ENCODE peak calls at places on chromosome 3, in four cellular contexts. R, Y, G and C are unnamed samples.

GRCh38 chr3:53103566-53104296 is 26.5 kb downstream of the RFT1 start:
- DNase-seq in R (no peak), Y (no peak), G (peak; percentile 38), C (no peak)

GRCh38 chr3:138180375-138181029 is 5.8 kb upstream of the DBR1 start:
- DNase-seq in R (peak; percentile 21), Y (peak; percentile 42), G (peak; percentile 62), C (peak; percentile 22)

GRCh38 chr3:182959474-182960350 is 20.6 kb downstream of the DCUN1D1 start:
- DNase-seq in R (no peak), Y (peak; percentile 59), G (no peak), C (no peak)

GRCh38 chr3:177789500-177789899 is 592.2 kb upstream of the TBL1XR1 start:
- DNase-seq in R (no peak), Y (no peak), G (no peak), C (peak; percentile 37)

GRCh38 chr3:18064586-18064985 is 322.2 kb upstream of the TBC1D5 start:
- DNase-seq in R (no peak), Y (no peak), G (no peak), C (no peak)

GRCh38 chr3:160458151-160458550 is 8.6 kb upstream of the TRIM59 start:
- DNase-seq in R (no peak), Y (no peak), G (no peak), C (no peak)

GRCh38 chr3:49131040-49131439 is 1.8 kb downstream of the LAMB2 start:
- DNase-seq in R (no peak), Y (no peak), G (no peak), C (no peak)

GRCh38 chr3:127547761-127548605 is 42.5 kb downstream of the TPRA1 start:
- DNase-seq in R (peak; percentile 87), Y (peak; percentile 75), G (peak; percentile 67), C (peak; percentile 89)

GRCh38 chr3:37580237-37580636 is 281.4 kb upstream of the CTDSPL start:
- DNase-seq in R (no peak), Y (no peak), G (no peak), C (no peak)